ENCODE peak calls at places on chromosomes 13 and 19, in eight cellular contexts. D is IMR-90, B is adrenal gland, K is OCI-LY7, U is left ventricle myocardium inferior, V is right atrium auricular region, A is Peyer's patch, L is SK-N-SH. I is an unnamed sample.

GRCh38 chr19:48779636-48780035 is 24.3 kb downstream of the FGF21 start:
- DNase-seq in D (no peak), B (no peak), K (peak; percentile 58), U (no peak), V (no peak), A (no peak), L (no peak), I (no peak)

GRCh38 chr19:38701455-38702063 is 42.7 kb downstream of the CAPN12 start:
- DNase-seq in D (peak; percentile 21), B (no peak), K (no peak), U (no peak), V (no peak), A (peak; percentile 90), L (no peak), I (no peak)

GRCh38 chr13:70457474-70457873 is 349.2 kb upstream of the KLHL1 start:
- DNase-seq in D (no peak), B (no peak), K (no peak), U (no peak), V (no peak), A (no peak), L (no peak), I (no peak)

GRCh38 chr19:55472463-55472862 is 4.0 kb upstream of the ZNF628 start:
- DNase-seq in D (peak; percentile 79), B (no peak), K (no peak), U (no peak), V (no peak), A (no peak), L (no peak), I (no peak)

GRCh38 chr19:46537136-46538097 is 41.8 kb upstream of the PNMA8B start:
- DNase-seq in D (peak; percentile 29), B (peak; percentile 48), K (peak; percentile 56), U (peak; percentile 62), V (peak; percentile 71), A (peak; percentile 86), L (peak; percentile 70), I (no peak)

GRCh38 chr13:25281193-25281936 is 5.9 kb downstream of the MTMR6 start:
- DNase-seq in D (peak; percentile 3), B (no peak), K (peak; percentile 24), U (no peak), V (no peak), A (no peak), L (no peak), I (no peak)

GRCh38 chr19:12611361-12611699 is 610 bp downstream of the ZNF791 start:
- DNase-seq in D (peak; percentile 74), B (peak; percentile 71), K (no peak), U (peak; percentile 66), V (peak; percentile 86), A (peak; percentile 79), L (peak; percentile 81), I (peak; percentile 88)

GRCh38 chr19:10013316-10013715 is at the start of gene RDH8:
- DNase-seq in D (no peak), B (no peak), K (no peak), U (no peak), V (no peak), A (no peak), L (peak; percentile 18), I (no peak)

GRCh38 chr19:45523642-45524256 is 16.5 kb downstream of the VASP start:
- DNase-seq in D (peak; percentile 80), B (peak; percentile 82), K (peak; percentile 90), U (peak; percentile 72), V (peak; percentile 85), A (peak; percentile 88), L (peak; percentile 94), I (peak; percentile 87)

GRCh38 chr19:45075215-45076028 is 856 bp downstream of the ZNF296 start:
- DNase-seq in D (no peak), B (no peak), K (peak; percentile 96), U (peak; percentile 67), V (peak; percentile 80), A (peak; percentile 93), L (no peak), I (peak; percentile 96)

GRCh38 chr19:4742717-4743646 is 19.3 kb upstream of the DPP9 start:
- DNase-seq in D (no peak), B (peak; percentile 66), K (no peak), U (no peak), V (no peak), A (no peak), L (peak; percentile 82), I (no peak)

GRCh38 chr19:13953021-13953531 is 767 bp downstream of the DCAF15 start:
- DNase-seq in D (peak; percentile 39), B (no peak), K (peak; percentile 23), U (no peak), V (no peak), A (no peak), L (no peak), I (peak; percentile 78)

GRCh38 chr19:2051771-2052704 is 994 bp upstream of the MKNK2 start:
- DNase-seq in D (no peak), B (peak; percentile 50), K (peak; percentile 63), U (peak; percentile 72), V (no peak), A (peak; percentile 76), L (no peak), I (peak; percentile 87)

GRCh38 chr13:109330941-109331340 is 455.4 kb downstream of the IRS2 start:
- DNase-seq in D (peak; percentile 85), B (no peak), K (no peak), U (no peak), V (no peak), A (no peak), L (no peak), I (no peak)

GRCh38 chr13:60343978-60344377 is 53.0 kb upstream of the TDRD3 start:
- DNase-seq in D (no peak), B (no peak), K (no peak), U (no peak), V (no peak), A (no peak), L (no peak), I (no peak)

GRCh38 chr13:81048026-81048461 is 707.1 kb upstream of the SPRY2 start:
- DNase-seq in D (no peak), B (no peak), K (no peak), U (no peak), V (no peak), A (no peak), L (no peak), I (no peak)

GRCh38 chr13:112723771-112724170 is 33.9 kb downstream of the ATP11A start:
- DNase-seq in D (no peak), B (no peak), K (no peak), U (no peak), V (no peak), A (peak; percentile 36), L (no peak), I (no peak)

GRCh38 chr19:16566161-16566560 is 6.1 kb downstream of the SLC35E1 start:
- DNase-seq in D (no peak), B (no peak), K (no peak), U (no peak), V (no peak), A (peak; percentile 92), L (no peak), I (peak; percentile 81)

GRCh38 chr19:12664406-12665280 is 1.9 kb downstream of the MAN2B1 start:
- DNase-seq in D (no peak), B (no peak), K (peak; percentile 51), U (no peak), V (no peak), A (no peak), L (peak; percentile 81), I (no peak)

DNA sequence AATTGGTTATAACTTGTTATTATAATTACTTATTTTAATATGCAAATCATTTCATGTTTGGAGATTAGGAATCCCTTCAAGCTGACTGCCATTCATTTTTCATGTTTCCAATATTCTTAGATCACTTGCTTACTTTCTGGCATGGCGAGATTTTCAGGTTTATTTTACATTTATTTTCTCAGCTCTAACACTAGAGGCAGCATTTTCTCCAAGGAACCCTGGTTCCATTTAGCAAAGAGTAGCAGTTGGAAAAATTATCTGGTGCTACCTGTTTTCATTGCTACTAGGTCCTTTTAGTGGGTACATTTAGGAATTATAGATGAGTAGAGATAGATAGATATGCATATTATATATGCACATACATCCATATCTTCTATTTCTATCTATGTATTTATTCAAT is 90.9 kb upstream of the TRPC4 start:
- DNase-seq in D (peak; percentile 1), B (no peak), K (peak; percentile 2), U (no peak), V (no peak), A (no peak), L (no peak), I (no peak)
- TF ChIP-seq CTCF in D (peak; percentile 16), B (no peak), K (peak; percentile 78), U (no peak), V (no peak), A (no peak), L (peak; percentile 55), I (no peak)

DNA sequence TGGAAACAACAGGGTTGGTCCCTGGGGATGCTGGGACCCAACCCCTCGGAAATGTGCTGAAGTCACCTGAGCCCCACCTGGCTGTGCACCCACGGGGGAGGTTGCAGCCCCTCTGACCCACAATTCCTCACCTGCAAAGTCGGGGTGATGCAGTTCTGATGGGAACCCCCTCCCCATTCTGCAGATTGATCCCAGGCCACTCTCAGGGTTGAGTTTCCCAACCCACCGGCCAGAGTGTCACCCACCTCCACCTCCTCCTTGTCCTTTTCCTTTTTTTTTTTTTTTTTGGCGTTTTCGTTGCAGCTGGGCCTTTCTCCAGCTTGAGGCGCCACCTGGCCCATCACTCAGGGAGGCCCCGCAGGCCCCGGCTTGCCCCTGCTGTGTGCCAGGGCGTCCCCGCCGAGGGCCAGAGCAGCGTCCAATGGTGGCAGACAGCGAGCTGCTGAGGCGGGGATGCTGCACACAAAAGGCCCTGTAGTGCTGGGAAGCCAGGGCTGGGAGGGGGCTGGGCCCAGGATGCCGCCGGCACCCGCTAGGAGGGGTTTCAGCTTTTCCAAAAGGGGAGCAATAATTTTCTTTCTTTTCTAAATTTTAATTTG is 4.6 kb downstream of the PIK3R2 start:
- DNase-seq in D (no peak), B (peak; percentile 71), K (peak; percentile 40), U (no peak), V (no peak), A (no peak), L (peak; percentile 87), I (no peak)
- H3K27ac ChIP-seq in D (no peak overlapping the region), B (peak overlapping the region; percentile 94), K (peak overlapping the region; percentile 19), U (peak overlapping the region; percentile 88), V (peak overlapping the region; percentile 72), A (no peak overlapping the region), L (peak overlapping the region; percentile 12), I (peak overlapping the region; percentile 67)

GRCh38 chr19:41541990-41542584 is 33.9 kb upstream of the CEACAM21 start:
- DNase-seq in D (peak; percentile 4), B (no peak), K (peak; percentile 81), U (peak; percentile 56), V (peak; percentile 80), A (peak; percentile 91), L (peak; percentile 34), I (no peak)
- H3K4me1 ChIP-seq in D (no peaks in the 10 kb centered on the region), B (no peaks in the 10 kb centered on the region), K (peaks cover 64% of the 10 kb centered on the region), U (peaks cover 9% of the 10 kb centered on the region), V (peaks cover 12% of the 10 kb centered on the region), A (no peaks in the 10 kb centered on the region), L (no peaks in the 10 kb centered on the region), I (no peaks in the 10 kb centered on the region)

DNA sequence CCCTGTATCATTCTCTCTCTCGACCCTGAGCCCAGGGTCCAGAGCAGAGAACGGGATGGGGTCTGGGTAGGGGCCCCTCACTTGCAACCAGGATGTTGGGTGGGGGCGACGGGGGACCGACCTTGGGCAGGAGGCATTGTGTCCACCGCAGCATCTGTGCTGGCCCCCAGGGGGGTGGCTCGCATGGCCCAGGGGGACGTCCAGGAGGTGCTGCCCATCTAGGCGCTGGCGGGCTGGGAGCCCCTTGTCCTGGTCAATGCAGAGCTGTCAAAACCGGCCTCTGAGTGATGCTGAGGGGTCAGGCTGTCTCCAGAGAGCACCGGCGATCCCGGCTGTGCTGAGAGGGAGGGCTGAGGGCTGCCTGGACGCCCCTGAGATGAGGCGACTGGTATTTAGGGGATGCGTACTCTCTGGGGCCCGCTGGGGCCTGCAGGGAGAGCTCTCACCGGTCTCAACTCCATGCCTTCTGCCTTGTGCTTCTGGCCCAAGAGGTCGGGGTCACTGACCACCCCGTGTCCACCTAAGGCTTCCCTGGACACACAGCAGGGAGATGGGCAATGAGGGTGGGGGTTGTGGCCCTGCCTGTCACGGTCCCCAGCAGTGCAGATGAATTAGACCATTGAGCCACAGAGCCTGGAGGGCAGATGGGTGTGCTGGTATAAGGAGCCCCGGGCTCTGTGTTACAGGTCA is 8.5 kb downstream of the RPS9 start:
- DNase-seq in D (no peak), B (no peak), K (no peak), U (no peak), V (no peak), A (no peak), L (peak; percentile 62), I (peak; percentile 83)
- TF ChIP-seq CTCF in D (no peak), B (no peak), K (no peak), U (no peak), V (no peak), A (no peak), L (no peak), I (no peak)